ENCODE peak calls at places on chromosomes 6 and 20, in four cellular contexts. Q is fibroblast of lung, Y is AG04450, J is HFF-Myc. C is an unnamed sample.

GRCh38 chr6:16055852-16056251 is 73.0 kb upstream of the MYLIP start:
- DNase-seq in Y (no peak), J (no peak), Q (no peak), C (no peak)

GRCh38 chr6:113102761-113103160 is 754.4 kb upstream of the MARCKS start:
- DNase-seq in Y (no peak), Q (peak), J (peak), C (peak)

GRCh38 chr20:42857446-42857845 is 332.3 kb downstream of the PTPRT start:
- DNase-seq in J (no peak), Q (no peak), Y (no peak), C (no peak)

GRCh38 chr20:23692725-23693124 is 3.9 kb upstream of the CST4 start:
- DNase-seq in Y (no peak), J (peak), Q (no peak), C (no peak)

GRCh38 chr6:39166189-39166917 is 51.4 kb upstream of the SAYSD1 start:
- DNase-seq in Q (peak), Y (peak), J (peak), C (peak)

GRCh38 chr6:155448823-155449789 is 6.5 kb downstream of the NOX3 start:
- DNase-seq in J (no peak), Y (no peak), Q (peak), C (peak)

GRCh38 chr6:140956567-140957306 is 1176.0 kb upstream of the GJE1 start:
- DNase-seq in Q (peak), J (peak), Y (no peak), C (peak)

GRCh38 chr6:134190883-134191282 is 127.0 kb downstream of the SGK1 start:
- DNase-seq in Q (no peak), J (no peak), Y (no peak), C (no peak)

GRCh38 chr20:11076434-11076833 is 402.6 kb upstream of the JAG1 start:
- DNase-seq in J (no peak), Q (no peak), Y (no peak), C (no peak)

GRCh38 chr6:2817778-2818443 is 23.8 kb downstream of the SERPINB1 start:
- DNase-seq in Q (peak), J (no peak), Y (no peak), C (no peak)

GRCh38 chr6:154197176-154197850 is 158.3 kb downstream of the OPRM1 start:
- DNase-seq in Y (peak), Q (peak), J (no peak), C (no peak)

GRCh38 chr6:135505222-135505621 is 7.7 kb upstream of the AHI1 start:
- DNase-seq in Y (no peak), J (no peak), Q (no peak), C (no peak)

GRCh38 chr20:56885521-56885920 is 256.4 kb downstream of the TFAP2C start:
- DNase-seq in Y (no peak), Q (no peak), J (no peak), C (no peak)

GRCh38 chr20:31608256-31608980 is 3.3 kb downstream of the ID1 start:
- DNase-seq in Y (no peak), J (no peak), Q (peak), C (no peak)

GRCh38 chr6:80553071-80553740 is 446.7 kb downstream of the BCKDHB start:
- DNase-seq in Y (no peak), Q (peak), J (no peak), C (no peak)

DNA sequence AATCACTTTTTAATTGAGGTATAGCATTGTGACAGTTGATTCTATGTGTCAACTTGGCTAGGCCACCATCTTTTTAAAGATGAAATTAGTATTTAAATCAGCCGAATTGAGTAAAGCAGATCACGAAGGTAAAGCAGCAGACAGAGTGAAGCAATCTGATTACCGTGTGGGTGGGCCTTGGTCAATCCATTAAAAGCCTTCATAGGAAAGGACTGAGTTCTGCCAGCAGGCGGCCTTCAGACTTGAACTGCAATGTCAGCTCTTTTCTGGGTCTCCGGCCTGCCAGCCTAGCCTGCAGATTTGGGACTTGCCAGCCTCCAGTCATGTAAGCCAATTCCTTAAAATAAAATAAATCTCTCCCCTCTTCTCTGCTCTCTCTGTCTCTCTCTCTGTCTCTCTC is 22.4 kb upstream of the TGM2 start:
- DNase-seq in Q (no peak), J (no peak), Y (no peak), C (no peak)
- TF ChIP-seq CTCF in Q (peak), J (peak), Y (peak), C (no peak)

DNA sequence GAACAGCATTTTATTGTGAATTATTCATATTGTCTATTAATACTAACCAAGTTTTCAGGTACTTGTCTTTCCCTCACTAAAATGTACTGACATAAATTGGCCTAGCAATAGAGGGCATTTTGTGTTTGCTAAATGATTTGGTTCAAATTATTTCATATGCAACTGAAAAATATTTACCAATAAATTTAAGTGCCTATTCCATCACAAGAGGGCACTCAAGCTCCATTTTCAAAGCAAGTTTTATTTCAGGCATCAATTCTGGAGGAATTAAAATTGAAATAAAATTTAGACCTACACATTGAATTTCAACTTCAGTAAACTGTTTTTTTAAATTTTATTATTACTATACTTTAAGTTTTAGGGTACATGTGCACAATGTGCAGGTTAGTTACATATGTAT is 114.3 kb upstream of the SYNCRIP start:
- DNase-seq in Q (peak), Y (no peak), J (peak), C (peak)
- TF ChIP-seq CTCF in Q (peak), Y (peak), J (peak), C (peak)

DNA sequence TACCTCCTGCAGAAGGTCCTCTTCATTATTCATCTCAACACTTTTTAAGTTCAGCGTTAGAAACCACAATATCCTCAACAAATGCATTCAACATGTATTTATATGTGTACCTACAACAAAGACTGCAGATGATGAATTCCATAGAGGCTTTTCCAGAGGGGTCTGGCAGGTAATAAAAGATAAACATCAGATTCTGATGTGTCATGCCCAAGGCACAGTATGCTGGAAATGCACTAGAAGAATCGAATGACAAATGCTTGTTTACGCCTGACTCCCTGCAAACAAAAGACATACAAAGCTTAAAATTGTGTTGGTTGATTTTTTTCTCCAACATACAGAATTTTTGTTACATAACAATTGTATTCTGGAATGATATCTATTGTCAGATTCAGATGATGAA is at the start of gene LGSN:
- DNase-seq in Q (no peak), Y (no peak), J (no peak), C (no peak)
- TF ChIP-seq CTCF in Q (no peak), Y (no peak), J (no peak), C (no peak)

GRCh38 chr6:35499372-35499771 is 2.5 kb upstream of the TEAD3 start:
- DNase-seq in Q (no peak), J (no peak), Y (no peak), C (no peak)

GRCh38 chr6:35496036-35496850 is 636 bp downstream of the TEAD3 start:
- DNase-seq in J (no peak), Q (peak), Y (no peak), C (peak)

GRCh38 chr6:35498407-35499045 is 1.6 kb upstream of the TEAD3 start:
- DNase-seq in Y (no peak), Q (no peak), J (no peak), C (no peak)

GRCh38 chr6:35496851-35497570 is at the start of gene TEAD3:
- DNase-seq in Y (no peak), J (no peak), Q (peak), C (peak)

GRCh38 chr6:35497571-35498406 is 910 bp upstream of the TEAD3 start:
- DNase-seq in Y (peak), Q (peak), J (peak), C (peak)
- TF ChIP-seq CTCF in Y (peak), Q (no peak), J (no peak), C (no peak)